ENCODE peak calls at places on chromosomes 5 and 9, in five cellular contexts. E, Z, O, D and M are unnamed samples.

GRCh38 chr5:142339781-142340180 is 15.0 kb upstream of the SPRY4 start:
- DNase-seq in E (no peak), Z (no peak), O (no peak), D (no peak), M (no peak)

GRCh38 chr9:71243951-71244350 is 122.5 kb upstream of the TRPM3 start:
- DNase-seq in E (no peak), Z (no peak), O (no peak), D (no peak), M (no peak)

GRCh38 chr9:16308645-16309044 is 561.8 kb downstream of the BNC2 start:
- DNase-seq in E (no peak), Z (no peak), O (no peak), D (no peak), M (no peak)

GRCh38 chr5:16529319-16529718 is 63.7 kb upstream of the ZNF622 start:
- DNase-seq in E (no peak), Z (no peak), O (no peak), D (no peak), M (peak)

GRCh38 chr5:33806736-33807442 is 84.9 kb downstream of the ADAMTS12 start:
- DNase-seq in E (no peak), Z (peak), O (no peak), D (no peak), M (peak)

GRCh38 chr5:127766556-127767335 is 63.6 kb downstream of the CCDC192 start:
- DNase-seq in E (no peak), Z (peak), O (no peak), D (no peak), M (no peak)

GRCh38 chr9:93984860-93985259 is 29.7 kb upstream of the BARX1 start:
- DNase-seq in E (no peak), Z (no peak), O (no peak), D (no peak), M (peak)

GRCh38 chr5:153640293-153640692 is 149.8 kb downstream of the GRIA1 start:
- DNase-seq in E (no peak), Z (no peak), O (no peak), D (no peak), M (no peak)

GRCh38 chr9:109346904-109347303 is 26.0 kb upstream of the EPB41L4B start:
- DNase-seq in E (no peak), Z (no peak), O (no peak), D (no peak), M (no peak)

GRCh38 chr5:84292788-84293653 is 91.7 kb downstream of the EDIL3 start:
- DNase-seq in E (no peak), Z (peak), O (no peak), D (no peak), M (no peak)

GRCh38 chr5:141877478-141878185 is 578 bp downstream of the PCDH1 start:
- DNase-seq in E (no peak), Z (peak), O (no peak), D (no peak), M (no peak)

GRCh38 chr9:107635137-107635802 is 145.7 kb upstream of the KLF4 start:
- DNase-seq in E (no peak), Z (no peak), O (no peak), D (no peak), M (no peak)

GRCh38 chr5:169149317-169149716 is 151.6 kb downstream of the SLIT3 start:
- DNase-seq in E (no peak), Z (no peak), O (no peak), D (no peak), M (peak)

GRCh38 chr9:38085308-38085707 is 16.3 kb upstream of the SHB start:
- DNase-seq in E (no peak), Z (no peak), O (no peak), D (no peak), M (no peak)

GRCh38 chr9:37284631-37285030 is 137.9 kb upstream of the GRHPR start:
- DNase-seq in E (no peak), Z (no peak), O (no peak), D (no peak), M (peak)

GRCh38 chr5:135885031-135885430 is 10.6 kb downstream of the IL9 start:
- DNase-seq in E (no peak), Z (no peak), O (no peak), D (no peak), M (no peak)

GRCh38 chr5:93079046-93079445 is 502.0 kb downstream of the NR2F1-AS1 start:
- DNase-seq in E (no peak), Z (no peak), O (no peak), D (no peak), M (no peak)

GRCh38 chr5:172561151-172561550 is 79.9 kb upstream of the NEURL1B start:
- DNase-seq in E (no peak), Z (peak), O (no peak), D (no peak), M (no peak)

GRCh38 chr5:72366324-72366976 is 46.3 kb downstream of the PTCD2 start:
- DNase-seq in E (peak), Z (peak), O (peak), D (peak), M (no peak)

GRCh38 chr9:124869986-124870560 is 8.1 kb downstream of the ARPC5L start:
- DNase-seq in E (no peak), Z (peak), O (no peak), D (no peak), M (peak)

GRCh38 chr5:472076-472655 is 29.2 kb downstream of the EXOC3 start:
- DNase-seq in E (peak), Z (no peak), O (no peak), D (peak), M (no peak)

GRCh38 chr5:1884638-1885475 is 2.1 kb upstream of the IRX4 start:
- DNase-seq in E (no peak), Z (no peak), O (no peak), D (no peak), M (no peak)

GRCh38 chr5:58631895-58632294 is 49.0 kb downstream of the RAB3C start:
- DNase-seq in E (no peak), Z (no peak), O (no peak), D (no peak), M (no peak)

GRCh38 chr5:543755-544674 is 19.8 kb upstream of the SLC9A3 start:
- DNase-seq in E (peak), Z (peak), O (no peak), D (no peak), M (no peak)

GRCh38 chr9:34125681-34126206 is 754 bp downstream of the DCAF12 start:
- DNase-seq in E (no peak), Z (peak), O (no peak), D (peak), M (no peak)

GRCh38 chr9:18798106-18798505 is 234.9 kb downstream of the SAXO1 start:
- DNase-seq in E (no peak), Z (no peak), O (no peak), D (no peak), M (no peak)

GRCh38 chr5:7422719-7423118 is 26.8 kb downstream of the ADCY2 start:
- DNase-seq in E (no peak), Z (no peak), O (no peak), D (no peak), M (no peak)

GRCh38 chr5:124634228-124634819 is 112.1 kb downstream of the ZNF608 start:
- DNase-seq in E (no peak), Z (peak), O (no peak), D (no peak), M (peak)

GRCh38 chr5:55544341-55544740 is 9.6 kb upstream of the PLPP1 start:
- DNase-seq in E (no peak), Z (peak), O (no peak), D (no peak), M (no peak)

GRCh38 chr5:99037668-99038067 is 108.9 kb upstream of the CHD1 start:
- DNase-seq in E (no peak), Z (peak), O (no peak), D (no peak), M (peak)

GRCh38 chr5:55071413-55071812 is 31.0 kb upstream of the GZMA start:
- DNase-seq in E (no peak), Z (no peak), O (no peak), D (no peak), M (no peak)

GRCh38 chr9:36191290-36191645 is 547 bp downstream of the CLTA start:
- DNase-seq in E (peak), Z (peak), O (no peak), D (no peak), M (peak)